ENCODE peak calls at places on chromosomes 7 and 10, in eight cellular contexts. One of them, this sample, is unnamed.

GRCh38 chr7:141744131-141744530 is 6.0 kb downstream of the SSBP1 start:
- DNase-seq in CD8-positive, alpha-beta T cell: no peak
- DNase-seq in tibial artery: no peak
- DNase-seq in GM23338: no peak
- DNase-seq in mammary epithelial cell: no peak
- DNase-seq in endothelial cell: no peak
- DNase-seq in neural crest cell: no peak
- DNase-seq in heart left ventricle: no peak
- DNase-seq in this sample: no peak

GRCh38 chr10:52319926-52320325 is 5.8 kb downstream of the DKK1 start:
- DNase-seq in endothelial cell: no peak
- DNase-seq in neural crest cell: no peak
- DNase-seq in CD8-positive, alpha-beta T cell: no peak
- DNase-seq in heart left ventricle: no peak
- DNase-seq in mammary epithelial cell: no peak
- DNase-seq in GM23338: no peak
- DNase-seq in tibial artery: no peak
- DNase-seq in this sample: no peak

GRCh38 chr7:30396379-30396778 is 82.2 kb downstream of the NOD1 start:
- DNase-seq in tibial artery: no peak
- DNase-seq in mammary epithelial cell: no peak
- DNase-seq in neural crest cell: no peak
- DNase-seq in CD8-positive, alpha-beta T cell: no peak
- DNase-seq in endothelial cell: no peak
- DNase-seq in heart left ventricle: no peak
- DNase-seq in GM23338: peak
- DNase-seq in this sample: no peak

GRCh38 chr10:80163741-80164341 is 31.3 kb downstream of the PLAC9 start:
- DNase-seq in GM23338: no peak
- DNase-seq in neural crest cell: no peak
- DNase-seq in endothelial cell: no peak
- DNase-seq in tibial artery: peak
- DNase-seq in mammary epithelial cell: peak
- DNase-seq in heart left ventricle: no peak
- DNase-seq in CD8-positive, alpha-beta T cell: no peak
- DNase-seq in this sample: no peak

GRCh38 chr10:101941871-101942270 is 98.3 kb upstream of the KCNIP2 start:
- DNase-seq in tibial artery: no peak
- DNase-seq in CD8-positive, alpha-beta T cell: no peak
- DNase-seq in mammary epithelial cell: no peak
- DNase-seq in neural crest cell: no peak
- DNase-seq in endothelial cell: no peak
- DNase-seq in GM23338: no peak
- DNase-seq in heart left ventricle: no peak
- DNase-seq in this sample: no peak

GRCh38 chr7:17781491-17782215 is 158.6 kb downstream of the SNX13 start:
- DNase-seq in mammary epithelial cell: peak
- DNase-seq in heart left ventricle: no peak
- DNase-seq in endothelial cell: no peak
- DNase-seq in CD8-positive, alpha-beta T cell: no peak
- DNase-seq in tibial artery: no peak
- DNase-seq in GM23338: no peak
- DNase-seq in neural crest cell: no peak
- DNase-seq in this sample: no peak

GRCh38 chr7:159191236-159191635 is 46.6 kb upstream of the VIPR2 start:
- DNase-seq in tibial artery: no peak
- DNase-seq in neural crest cell: no peak
- DNase-seq in CD8-positive, alpha-beta T cell: no peak
- DNase-seq in mammary epithelial cell: no peak
- DNase-seq in heart left ventricle: no peak
- DNase-seq in endothelial cell: no peak
- DNase-seq in GM23338: no peak
- DNase-seq in this sample: no peak

GRCh38 chr7:2820508-2820934 is 23.6 kb downstream of the GNA12 start:
- DNase-seq in neural crest cell: no peak
- DNase-seq in GM23338: no peak
- DNase-seq in heart left ventricle: peak
- DNase-seq in tibial artery: peak
- DNase-seq in endothelial cell: no peak
- DNase-seq in mammary epithelial cell: peak
- DNase-seq in CD8-positive, alpha-beta T cell: no peak
- DNase-seq in this sample: peak

GRCh38 chr10:82874671-82875070 is 999.7 kb downstream of the NRG3 start:
- DNase-seq in CD8-positive, alpha-beta T cell: no peak
- DNase-seq in endothelial cell: no peak
- DNase-seq in mammary epithelial cell: peak
- DNase-seq in neural crest cell: no peak
- DNase-seq in GM23338: no peak
- DNase-seq in tibial artery: no peak
- DNase-seq in heart left ventricle: no peak
- DNase-seq in this sample: no peak

GRCh38 chr10:64344211-64344610 is 823.0 kb downstream of the REEP3 start:
- DNase-seq in CD8-positive, alpha-beta T cell: no peak
- DNase-seq in heart left ventricle: no peak
- DNase-seq in neural crest cell: no peak
- DNase-seq in tibial artery: no peak
- DNase-seq in endothelial cell: no peak
- DNase-seq in GM23338: no peak
- DNase-seq in mammary epithelial cell: no peak
- DNase-seq in this sample: no peak

GRCh38 chr7:26143298-26144044 is 8.5 kb upstream of the NFE2L3 start:
- DNase-seq in CD8-positive, alpha-beta T cell: no peak
- DNase-seq in mammary epithelial cell: no peak
- DNase-seq in neural crest cell: no peak
- DNase-seq in endothelial cell: no peak
- DNase-seq in heart left ventricle: no peak
- DNase-seq in tibial artery: no peak
- DNase-seq in GM23338: no peak
- DNase-seq in this sample: no peak

GRCh38 chr7:91922857-91923256 is 17.8 kb upstream of the AKAP9 start:
- DNase-seq in neural crest cell: no peak
- DNase-seq in CD8-positive, alpha-beta T cell: no peak
- DNase-seq in mammary epithelial cell: no peak
- DNase-seq in tibial artery: no peak
- DNase-seq in endothelial cell: no peak
- DNase-seq in GM23338: no peak
- DNase-seq in heart left ventricle: no peak
- DNase-seq in this sample: no peak

GRCh38 chr7:24821045-24821853 is 64.0 kb upstream of the GSDME start:
- DNase-seq in heart left ventricle: peak
- DNase-seq in CD8-positive, alpha-beta T cell: peak
- DNase-seq in endothelial cell: no peak
- DNase-seq in GM23338: no peak
- DNase-seq in mammary epithelial cell: peak
- DNase-seq in tibial artery: peak
- DNase-seq in neural crest cell: no peak
- DNase-seq in this sample: peak

GRCh38 chr10:119217401-119217800 is 10.0 kb downstream of the GRK5 start:
- DNase-seq in tibial artery: no peak
- DNase-seq in CD8-positive, alpha-beta T cell: no peak
- DNase-seq in GM23338: no peak
- DNase-seq in endothelial cell: no peak
- DNase-seq in heart left ventricle: no peak
- DNase-seq in mammary epithelial cell: no peak
- DNase-seq in neural crest cell: no peak
- DNase-seq in this sample: no peak

GRCh38 chr10:17663450-17663849 is 19.5 kb downstream of the STAM start:
- DNase-seq in neural crest cell: no peak
- DNase-seq in heart left ventricle: no peak
- DNase-seq in tibial artery: no peak
- DNase-seq in GM23338: no peak
- DNase-seq in CD8-positive, alpha-beta T cell: no peak
- DNase-seq in mammary epithelial cell: no peak
- DNase-seq in endothelial cell: no peak
- DNase-seq in this sample: no peak

GRCh38 chr10:17662193-17663138 is 18.5 kb downstream of the STAM start:
- DNase-seq in neural crest cell: no peak
- DNase-seq in CD8-positive, alpha-beta T cell: no peak
- DNase-seq in GM23338: no peak
- DNase-seq in endothelial cell: no peak
- DNase-seq in heart left ventricle: no peak
- DNase-seq in tibial artery: no peak
- DNase-seq in mammary epithelial cell: no peak
- DNase-seq in this sample: no peak

GRCh38 chr10:17659328-17659727 is 15.4 kb downstream of the STAM start:
- DNase-seq in CD8-positive, alpha-beta T cell: no peak
- DNase-seq in GM23338: no peak
- DNase-seq in tibial artery: no peak
- DNase-seq in endothelial cell: no peak
- DNase-seq in mammary epithelial cell: no peak
- DNase-seq in neural crest cell: no peak
- DNase-seq in heart left ventricle: no peak
- DNase-seq in this sample: no peak

GRCh38 chr10:17661510-17661909 is 17.6 kb downstream of the STAM start:
- DNase-seq in CD8-positive, alpha-beta T cell: no peak
- DNase-seq in tibial artery: no peak
- DNase-seq in neural crest cell: no peak
- DNase-seq in GM23338: no peak
- DNase-seq in mammary epithelial cell: no peak
- DNase-seq in endothelial cell: no peak
- DNase-seq in heart left ventricle: no peak
- DNase-seq in this sample: no peak

GRCh38 chr10:17660921-17661320 is 17.0 kb downstream of the STAM start:
- DNase-seq in endothelial cell: no peak
- DNase-seq in GM23338: no peak
- DNase-seq in heart left ventricle: no peak
- DNase-seq in tibial artery: no peak
- DNase-seq in CD8-positive, alpha-beta T cell: no peak
- DNase-seq in neural crest cell: no peak
- DNase-seq in mammary epithelial cell: no peak
- DNase-seq in this sample: no peak
- TF ChIP-seq CTCF in endothelial cell: no peak
- TF ChIP-seq CTCF in GM23338: no peak
- TF ChIP-seq CTCF in heart left ventricle: no peak
- TF ChIP-seq CTCF in tibial artery: no peak
- TF ChIP-seq CTCF in CD8-positive, alpha-beta T cell: no peak
- TF ChIP-seq CTCF in neural crest cell: no peak
- TF ChIP-seq CTCF in mammary epithelial cell: no peak
- TF ChIP-seq CTCF in this sample: no peak

GRCh38 chr7:96121752-96122151 is 200.1 kb downstream of the SLC25A13 start:
- DNase-seq in heart left ventricle: no peak
- DNase-seq in tibial artery: no peak
- DNase-seq in mammary epithelial cell: no peak
- DNase-seq in CD8-positive, alpha-beta T cell: no peak
- DNase-seq in endothelial cell: no peak
- DNase-seq in GM23338: no peak
- DNase-seq in neural crest cell: no peak
- DNase-seq in this sample: no peak
- TF ChIP-seq CTCF in heart left ventricle: no peak
- TF ChIP-seq CTCF in tibial artery: no peak
- TF ChIP-seq CTCF in mammary epithelial cell: no peak
- TF ChIP-seq CTCF in CD8-positive, alpha-beta T cell: no peak
- TF ChIP-seq CTCF in endothelial cell: no peak
- TF ChIP-seq CTCF in GM23338: peak
- TF ChIP-seq CTCF in neural crest cell: no peak
- TF ChIP-seq CTCF in this sample: no peak

DNA sequence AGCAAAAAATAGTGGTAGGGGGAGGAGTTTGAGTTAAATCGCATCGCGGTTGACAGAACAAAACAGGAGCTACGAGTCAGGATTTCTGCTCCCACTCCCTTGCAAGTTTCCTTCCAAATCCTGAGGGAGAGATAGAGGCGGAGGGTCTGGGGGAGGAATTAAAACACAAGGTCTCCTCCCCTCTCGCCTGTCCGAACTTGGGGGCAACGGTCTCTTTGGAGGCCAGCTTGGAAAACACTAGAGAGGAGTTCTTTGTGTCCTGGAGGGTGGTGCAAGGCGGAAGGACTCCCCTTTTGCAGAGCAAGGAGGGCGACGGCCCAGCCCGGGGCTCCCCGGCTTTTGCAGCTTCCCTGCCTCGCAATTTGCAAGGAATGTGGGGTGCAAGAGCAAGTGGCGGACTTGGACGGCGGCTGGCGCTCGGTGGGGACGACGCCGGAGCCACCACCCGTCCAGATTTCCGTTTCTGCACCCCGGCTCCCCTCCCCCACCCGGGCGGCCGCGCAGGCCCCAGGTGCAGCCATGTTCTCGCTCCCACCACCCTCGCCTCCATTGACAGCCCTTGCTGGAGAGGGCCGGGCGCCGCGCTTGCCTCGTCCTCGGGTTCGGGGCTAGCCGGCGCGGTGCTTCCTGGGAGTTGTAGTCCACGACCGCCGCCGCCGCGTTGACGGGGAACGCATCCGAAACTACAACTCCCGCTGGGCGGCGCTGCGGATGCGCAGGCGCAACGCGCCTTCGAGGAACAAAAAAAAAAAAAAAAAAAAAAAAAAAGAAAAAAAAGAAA is 417 bp upstream of the GTF2I start:
- DNase-seq in endothelial cell: peak
- DNase-seq in CD8-positive, alpha-beta T cell: peak
- DNase-seq in GM23338: peak
- DNase-seq in neural crest cell: peak
- DNase-seq in mammary epithelial cell: peak
- DNase-seq in heart left ventricle: peak
- DNase-seq in tibial artery: peak
- DNase-seq in this sample: peak
- TF ChIP-seq CTCF in endothelial cell: no peak
- TF ChIP-seq CTCF in CD8-positive, alpha-beta T cell: no peak
- TF ChIP-seq CTCF in GM23338: no peak
- TF ChIP-seq CTCF in neural crest cell: peak
- TF ChIP-seq CTCF in mammary epithelial cell: no peak
- TF ChIP-seq CTCF in heart left ventricle: peak
- TF ChIP-seq CTCF in tibial artery: no peak
- TF ChIP-seq CTCF in this sample: no peak

GRCh38 chr10:54137396-54137795 is 663.6 kb downstream of the PCDH15 start:
- DNase-seq in CD8-positive, alpha-beta T cell: no peak
- DNase-seq in heart left ventricle: no peak
- DNase-seq in GM23338: no peak
- DNase-seq in endothelial cell: no peak
- DNase-seq in neural crest cell: no peak
- DNase-seq in mammary epithelial cell: no peak
- DNase-seq in tibial artery: no peak
- DNase-seq in this sample: no peak

GRCh38 chr10:54131833-54132232 is 669.2 kb downstream of the PCDH15 start:
- DNase-seq in tibial artery: no peak
- DNase-seq in CD8-positive, alpha-beta T cell: no peak
- DNase-seq in endothelial cell: no peak
- DNase-seq in neural crest cell: no peak
- DNase-seq in GM23338: no peak
- DNase-seq in heart left ventricle: no peak
- DNase-seq in mammary epithelial cell: no peak
- DNase-seq in this sample: no peak

GRCh38 chr10:54130394-54130793 is 670.6 kb downstream of the PCDH15 start:
- DNase-seq in mammary epithelial cell: no peak
- DNase-seq in heart left ventricle: no peak
- DNase-seq in neural crest cell: no peak
- DNase-seq in GM23338: peak
- DNase-seq in endothelial cell: no peak
- DNase-seq in tibial artery: no peak
- DNase-seq in CD8-positive, alpha-beta T cell: no peak
- DNase-seq in this sample: no peak

DNA sequence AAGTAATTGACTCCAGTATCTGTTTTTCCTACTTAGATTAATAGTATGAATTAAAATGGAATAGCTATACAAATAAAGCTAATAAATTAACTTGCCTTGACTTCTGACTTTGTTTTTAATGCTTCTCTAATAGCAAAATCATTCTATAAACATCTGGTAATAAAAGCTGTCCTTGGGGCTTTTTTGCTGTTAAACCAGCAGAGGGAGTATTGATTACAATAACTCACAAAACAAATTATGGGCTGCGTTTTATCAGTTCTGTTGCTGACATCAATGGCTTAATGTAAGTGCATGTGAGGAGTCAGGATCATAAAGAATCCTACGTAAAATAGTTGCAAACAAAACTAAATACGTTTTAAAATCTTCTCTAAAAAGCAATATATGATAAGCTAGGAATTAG is 667.8 kb downstream of the PCDH15 start:
- DNase-seq in neural crest cell: no peak
- DNase-seq in GM23338: peak
- DNase-seq in endothelial cell: no peak
- DNase-seq in heart left ventricle: no peak
- DNase-seq in tibial artery: no peak
- DNase-seq in CD8-positive, alpha-beta T cell: no peak
- DNase-seq in mammary epithelial cell: no peak
- DNase-seq in this sample: no peak
- TF ChIP-seq CTCF in neural crest cell: peak
- TF ChIP-seq CTCF in GM23338: peak
- TF ChIP-seq CTCF in endothelial cell: peak
- TF ChIP-seq CTCF in heart left ventricle: no peak
- TF ChIP-seq CTCF in tibial artery: no peak
- TF ChIP-seq CTCF in CD8-positive, alpha-beta T cell: no peak
- TF ChIP-seq CTCF in mammary epithelial cell: peak
- TF ChIP-seq CTCF in this sample: no peak